ENCODE peak calls at places on chromosomes 7 and 10, in ten cellular contexts. Y is PC-3, F is left lung, J is tibial artery, Q is neural crest cell, E is OCI-LY7, P is natural killer cell, G is left ventricle myocardium inferior, M is GM20000, A is HCT116. S is an unnamed sample.
A peak's percentile ranks its signal among the peaks of the same experiment; 100 is the strongest.

GRCh38 chr10:983951-984705 is 4.1 kb upstream of the GTPBP4 start:
- DNase-seq in M (no peak), J (no peak), Y (peak; percentile 30), A (no peak), G (no peak), F (peak; percentile 50), Q (no peak), P (no peak), E (no peak), S (no peak)

GRCh38 chr7:150978136-150978789 is at the start of gene KCNH2:
- DNase-seq in P (no peak), F (no peak), A (no peak), Y (no peak), E (peak; percentile 78), Q (peak; percentile 57), J (no peak), G (peak; percentile 72), M (peak; percentile 72), S (no peak)

GRCh38 chr10:61837748-61838055 is 63.8 kb upstream of the ARID5B start:
- DNase-seq in J (no peak), Q (no peak), P (no peak), M (no peak), G (no peak), E (no peak), F (no peak), Y (peak; percentile 59), A (no peak), S (no peak)

GRCh38 chr10:122344741-122345258 is 29.7 kb upstream of the PLEKHA1 start:
- DNase-seq in F (no peak), J (no peak), M (no peak), P (no peak), A (peak; percentile 46), G (no peak), Y (peak; percentile 20), Q (no peak), E (no peak), S (no peak)

GRCh38 chr10:102744374-102745051 is 765 bp downstream of the WBP1L start:
- DNase-seq in G (no peak), J (peak; percentile 38), F (peak; percentile 42), Y (no peak), M (no peak), E (peak; percentile 61), A (no peak), P (no peak), Q (no peak), S (no peak)

GRCh38 chr10:78165617-78166016 is 132.0 kb downstream of the RPS24 start:
- DNase-seq in E (no peak), Q (no peak), P (no peak), A (peak; percentile 26), J (no peak), F (no peak), Y (peak; percentile 83), M (no peak), G (no peak), S (no peak)

GRCh38 chr7:51326646-51327286 is 10.2 kb upstream of the COBL start:
- DNase-seq in E (no peak), J (no peak), M (no peak), Q (no peak), Y (no peak), F (no peak), P (no peak), A (no peak), G (no peak), S (peak; percentile 58)

GRCh38 chr7:47779341-47779771 is 168.9 kb downstream of the PKD1L1 start:
- DNase-seq in F (no peak), J (no peak), M (no peak), Y (no peak), E (no peak), P (no peak), G (no peak), A (no peak), Q (no peak), S (no peak)

GRCh38 chr7:70734436-70734835 is 397.5 kb upstream of the GALNT17 start:
- DNase-seq in Y (no peak), E (no peak), M (no peak), J (no peak), A (no peak), F (no peak), G (no peak), Q (no peak), P (no peak), S (no peak)

GRCh38 chr10:91271886-91272285 is 51.4 kb downstream of the PCGF5 start:
- DNase-seq in E (no peak), G (no peak), J (no peak), F (no peak), P (no peak), A (no peak), Y (no peak), Q (no peak), M (no peak), S (no peak)

DNA sequence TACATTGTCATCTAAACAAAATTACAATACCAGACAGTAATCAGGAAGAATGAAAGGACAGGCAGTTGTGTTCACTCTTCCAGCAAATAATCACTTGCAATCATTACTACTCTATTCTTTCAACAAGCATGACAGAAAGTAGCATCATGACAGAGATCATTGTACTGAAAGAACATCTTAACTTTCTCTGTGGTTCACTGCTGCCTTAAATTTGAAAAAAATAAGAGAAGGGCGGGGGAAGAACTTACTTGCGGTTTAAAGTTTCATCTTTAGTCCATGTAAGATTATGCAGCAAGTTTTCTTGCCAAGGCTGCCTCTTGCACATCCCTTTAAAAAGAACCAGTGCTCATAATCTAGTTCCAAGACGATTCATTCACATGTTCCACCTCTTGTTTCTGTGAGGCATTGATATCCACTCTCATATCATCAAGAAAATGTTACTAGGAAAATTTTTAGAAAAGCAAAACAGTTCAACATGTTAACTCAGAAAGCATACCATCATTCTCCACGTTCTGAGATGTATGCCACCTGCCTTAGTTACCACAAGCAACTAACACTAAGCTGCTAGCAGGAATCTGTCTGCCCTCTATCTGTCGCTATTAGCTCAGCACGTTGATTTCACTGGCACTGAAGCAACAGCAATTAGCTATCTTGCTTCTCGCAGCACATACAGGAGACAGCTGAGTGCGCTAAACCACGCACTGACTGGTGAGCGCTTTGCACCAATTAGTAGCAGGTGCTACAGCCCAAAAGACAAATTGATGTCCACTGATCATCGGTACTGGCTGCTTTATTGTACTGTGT is at the start of gene PCDH15:
- DNase-seq in Q (peak; percentile 21), J (no peak), G (no peak), F (no peak), E (peak; percentile 3), M (no peak), P (no peak), Y (peak; percentile 80), A (no peak), S (no peak)
- TF ChIP-seq CTCF in Q (peak; percentile 56), J (no peak), G (peak; percentile 55), F (no peak), E (peak; percentile 17), M (no peak), P (no peak), Y (peak; percentile 88), A (no peak), S (peak; percentile 66)

GRCh38 chr10:73364964-73365363 is 6.3 kb upstream of the CFAP70 start:
- DNase-seq in F (no peak), Q (no peak), E (no peak), Y (no peak), G (no peak), A (no peak), M (no peak), P (no peak), J (no peak), S (no peak)
- TF ChIP-seq CTCF in F (no peak), Q (no peak), E (no peak), Y (no peak), G (no peak), A (no peak), M (no peak), P (no peak), J (no peak), S (no peak)

GRCh38 chr10:22682237-22683192 is 31.9 kb downstream of the PIP4K2A start:
- DNase-seq in P (peak; percentile 62), F (peak; percentile 51), M (no peak), J (no peak), Y (peak; percentile 78), Q (no peak), A (peak; percentile 15), E (peak; percentile 6), G (no peak), S (no peak)

GRCh38 chr10:22683995-22684305 is 30.4 kb downstream of the PIP4K2A start:
- DNase-seq in M (no peak), A (no peak), P (no peak), E (peak; percentile 5), Y (no peak), G (no peak), J (no peak), F (no peak), Q (no peak), S (no peak)

GRCh38 chr10:22681783-22682183 is 32.6 kb downstream of the PIP4K2A start:
- DNase-seq in A (peak; percentile 23), F (no peak), P (no peak), Y (peak; percentile 83), M (no peak), E (no peak), Q (no peak), G (no peak), J (no peak), S (no peak)

GRCh38 chr10:22679608-22680007 is 34.8 kb downstream of the PIP4K2A start:
- DNase-seq in M (no peak), J (no peak), P (no peak), E (no peak), Y (no peak), F (no peak), A (no peak), G (no peak), Q (no peak), S (no peak)

GRCh38 chr10:22681301-22681700 is 33.1 kb downstream of the PIP4K2A start:
- DNase-seq in E (no peak), A (no peak), M (no peak), J (no peak), G (no peak), Q (no peak), Y (no peak), F (no peak), P (no peak), S (no peak)
- TF ChIP-seq CTCF in E (no peak), A (no peak), M (no peak), J (no peak), G (no peak), Q (no peak), Y (no peak), F (no peak), P (no peak), S (no peak)

GRCh38 chr7:76301000-76301399 is 1.5 kb upstream of the HSPB1 start:
- DNase-seq in M (no peak), E (no peak), Q (no peak), J (no peak), F (no peak), Y (no peak), G (no peak), A (no peak), P (no peak), S (no peak)

GRCh38 chr7:76300210-76300731 is 2.2 kb upstream of the HSPB1 start:
- DNase-seq in P (no peak), E (no peak), M (no peak), G (no peak), A (peak; percentile 90), F (no peak), Q (no peak), Y (peak; percentile 89), J (no peak), S (no peak)

GRCh38 chr7:76303057-76303828 is 770 bp downstream of the HSPB1 start:
- DNase-seq in Y (peak; percentile 89), P (peak; percentile 58), M (peak; percentile 89), J (peak; percentile 82), E (peak; percentile 81), A (peak; percentile 69), Q (peak; percentile 70), G (peak; percentile 87), F (peak; percentile 92), S (peak; percentile 86)

GRCh38 chr7:76303829-76304505 is 1.5 kb downstream of the HSPB1 start:
- DNase-seq in G (no peak), P (no peak), J (no peak), Q (no peak), E (peak; percentile 90), F (no peak), Y (peak; percentile 66), A (no peak), M (no peak), S (no peak)

GRCh38 chr7:76302299-76303056 is at the start of gene HSPB1:
- DNase-seq in G (peak; percentile 96), A (peak; percentile 79), M (peak; percentile 91), E (peak; percentile 86), Q (peak; percentile 51), J (peak; percentile 97), P (peak; percentile 43), Y (peak; percentile 87), F (peak; percentile 94), S (no peak)
- TF ChIP-seq CTCF in G (no peak), A (no peak), M (no peak), E (peak; percentile 8), Q (no peak), J (peak; percentile 21), P (no peak), Y (no peak), F (no peak), S (peak; percentile 16)

S was measured in type B pancreatic cell.